ENCODE peak calls at places on chromosomes 16 and 17, in four cellular contexts. B is ELF-1, Y is activated T-cell treated with anti-CD3 and anti-CD28 coated beads for 4 hours, O is stromal cell of bone marrow. Z is an unnamed sample.

GRCh38 chr17:83081561-83082201 is 2.3 kb downstream of the METRNL start:
- DNase-seq in Y (no peak), B (no peak), O (no peak), Z (no peak)

GRCh38 chr17:40818343-40818732 is 4.1 kb downstream of the KRT10 start:
- DNase-seq in O (no peak), Y (no peak), B (no peak), Z (no peak)

GRCh38 chr17:40362696-40363479 is 1.6 kb downstream of the GJD3 start:
- DNase-seq in Y (peak; percentile 60), B (peak; percentile 87), O (no peak), Z (peak; percentile 82)

GRCh38 chr17:79742589-79742918 is 11.8 kb downstream of the ENPP7 start:
- DNase-seq in Y (no peak), B (no peak), O (no peak), Z (no peak)

GRCh38 chr16:4378202-4378666 is 6.6 kb downstream of the VASN start:
- DNase-seq in Y (no peak), B (no peak), O (no peak), Z (no peak)

GRCh38 chr17:38454528-38454927 is 26.3 kb downstream of the ARHGAP23 start:
- DNase-seq in O (peak; percentile 72), Y (no peak), B (no peak), Z (no peak)

GRCh38 chr17:69704935-69705334 is 290.4 kb downstream of the MAP2K6 start:
- DNase-seq in Y (no peak), B (no peak), O (no peak), Z (no peak)

GRCh38 chr16:84995666-84996065 is 15.7 kb downstream of the ZDHHC7 start:
- DNase-seq in O (no peak), B (no peak), Y (no peak), Z (no peak)

GRCh38 chr16:14050297-14051027 is 20.7 kb upstream of the MRTFB start:
- DNase-seq in Y (no peak), B (peak; percentile 88), O (no peak), Z (no peak)

GRCh38 chr16:21644674-21645073 is 7.7 kb downstream of the IGSF6 start:
- DNase-seq in B (no peak), O (no peak), Y (no peak), Z (no peak)

GRCh38 chr16:85129846-85130706 is 17.8 kb upstream of the CIBAR2 start:
- DNase-seq in B (no peak), Y (no peak), O (no peak), Z (no peak)

GRCh38 chr17:12624221-12624620 is 41.5 kb upstream of the MYOCD start:
- DNase-seq in O (no peak), B (no peak), Y (no peak), Z (no peak)

Z was measured in NCI-H1436.